ENCODE peak calls at places on chromosome 11, in four cellular contexts. One of them, this sample, is unnamed.

GRCh38 chr11:59358595-59358994 is at the start of gene OR5AN1:
- DNase-seq in K562: no peak
- DNase-seq in A549: no peak
- DNase-seq in HepG2: no peak
- DNase-seq in this sample: no peak

GRCh38 chr11:104320091-104320490 is 156.1 kb upstream of the PDGFD start:
- DNase-seq in HepG2: no peak
- DNase-seq in K562: no peak
- DNase-seq in A549: no peak
- DNase-seq in this sample: no peak

GRCh38 chr11:12180257-12181205 is 70.1 kb downstream of the MICAL2 start:
- DNase-seq in HepG2: no peak
- DNase-seq in K562: no peak
- DNase-seq in A549: no peak
- DNase-seq in this sample: no peak

GRCh38 chr11:17631702-17632365 is 84.8 kb downstream of the OTOG start:
- DNase-seq in HepG2: no peak
- DNase-seq in A549: no peak
- DNase-seq in K562: no peak
- DNase-seq in this sample: no peak

GRCh38 chr11:132032555-132032954 is 662.1 kb downstream of the NTM start:
- DNase-seq in A549: no peak
- DNase-seq in K562: no peak
- DNase-seq in HepG2: no peak
- DNase-seq in this sample: no peak

GRCh38 chr11:109971184-109971523 is 122.0 kb upstream of the ZC3H12C start:
- DNase-seq in A549: no peak
- DNase-seq in HepG2: no peak
- DNase-seq in K562: no peak
- DNase-seq in this sample: no peak

GRCh38 chr11:114195981-114196731 is 100.0 kb upstream of the NNMT start:
- DNase-seq in K562: peak
- DNase-seq in HepG2: no peak
- DNase-seq in A549: no peak
- DNase-seq in this sample: no peak

GRCh38 chr11:31649129-31649528 is 139.6 kb downstream of the ELP4 start:
- DNase-seq in K562: no peak
- DNase-seq in A549: no peak
- DNase-seq in HepG2: no peak
- DNase-seq in this sample: no peak

GRCh38 chr11:68509105-68509504 is 48.6 kb downstream of the PPP6R3 start:
- DNase-seq in HepG2: no peak
- DNase-seq in K562: no peak
- DNase-seq in A549: no peak
- DNase-seq in this sample: no peak

GRCh38 chr11:23997356-23997755 is 499.5 kb upstream of the LUZP2 start:
- DNase-seq in HepG2: no peak
- DNase-seq in A549: no peak
- DNase-seq in K562: no peak
- DNase-seq in this sample: no peak

GRCh38 chr11:84825140-84825539 is 802.0 kb downstream of the DLG2 start:
- DNase-seq in A549: no peak
- DNase-seq in HepG2: no peak
- DNase-seq in K562: no peak
- DNase-seq in this sample: no peak

GRCh38 chr11:72970557-72971118 is 156.4 kb downstream of the ATG16L2 start:
- DNase-seq in A549: no peak
- DNase-seq in K562: peak
- DNase-seq in HepG2: no peak
- DNase-seq in this sample: no peak

GRCh38 chr11:65613091-65613928 is 711 bp downstream of the MAP3K11 start:
- DNase-seq in A549: no peak
- DNase-seq in K562: no peak
- DNase-seq in HepG2: no peak
- DNase-seq in this sample: no peak

GRCh38 chr11:12207384-12208150 is 97.2 kb downstream of the MICAL2 start:
- DNase-seq in A549: no peak
- DNase-seq in K562: no peak
- DNase-seq in HepG2: no peak
- DNase-seq in this sample: no peak

GRCh38 chr11:27174026-27174425 is 133.4 kb downstream of the BBOX1 start:
- DNase-seq in A549: no peak
- DNase-seq in K562: no peak
- DNase-seq in HepG2: peak
- DNase-seq in this sample: no peak

GRCh38 chr11:63212742-63213141 is 30.7 kb downstream of the SLC22A25 start:
- DNase-seq in A549: peak
- DNase-seq in HepG2: peak
- DNase-seq in K562: peak
- DNase-seq in this sample: no peak
- TF ChIP-seq CEBPB in A549: no peak
- TF ChIP-seq CEBPB in HepG2: no peak
- TF ChIP-seq CEBPB in K562: no peak
- TF ChIP-seq CEBPB in this sample: no peak

GRCh38 chr11:8785457-8785856 is 102.9 kb downstream of the RPL27A start:
- DNase-seq in HepG2: no peak
- DNase-seq in K562: no peak
- DNase-seq in A549: no peak
- DNase-seq in this sample: no peak
- TF ChIP-seq POLR2AphosphoS2 in HepG2: no peak
- TF ChIP-seq POLR2AphosphoS2 in K562: no peak
- TF ChIP-seq POLR2AphosphoS2 in A549: no peak
- TF ChIP-seq POLR2AphosphoS2 in this sample: no peak

GRCh38 chr11:2366271-2366670 is 10.8 kb upstream of the CD81 start:
- DNase-seq in K562: no peak
- DNase-seq in HepG2: no peak
- DNase-seq in A549: no peak
- DNase-seq in this sample: no peak
- TF ChIP-seq CEBPB in K562: no peak
- TF ChIP-seq CEBPB in HepG2: no peak
- TF ChIP-seq CEBPB in A549: no peak
- TF ChIP-seq CEBPB in this sample: no peak

GRCh38 chr11:129787518-129787917 is 28.1 kb upstream of the TMEM45B start:
- DNase-seq in HepG2: no peak
- DNase-seq in K562: no peak
- DNase-seq in A549: no peak
- DNase-seq in this sample: no peak
- TF ChIP-seq POLR2AphosphoS2 in HepG2: no peak
- TF ChIP-seq POLR2AphosphoS2 in K562: no peak
- TF ChIP-seq POLR2AphosphoS2 in A549: no peak
- TF ChIP-seq POLR2AphosphoS2 in this sample: no peak

GRCh38 chr11:92277871-92278270 is 53.3 kb downstream of the FAT3 start:
- DNase-seq in HepG2: no peak
- DNase-seq in A549: no peak
- DNase-seq in K562: no peak
- DNase-seq in this sample: no peak

GRCh38 chr11:92279056-92279455 is 54.4 kb downstream of the FAT3 start:
- DNase-seq in HepG2: no peak
- DNase-seq in K562: no peak
- DNase-seq in A549: no peak
- DNase-seq in this sample: no peak

GRCh38 chr11:92272651-92273050 is 48.0 kb downstream of the FAT3 start:
- DNase-seq in K562: no peak
- DNase-seq in HepG2: no peak
- DNase-seq in A549: no peak
- DNase-seq in this sample: no peak

DNA sequence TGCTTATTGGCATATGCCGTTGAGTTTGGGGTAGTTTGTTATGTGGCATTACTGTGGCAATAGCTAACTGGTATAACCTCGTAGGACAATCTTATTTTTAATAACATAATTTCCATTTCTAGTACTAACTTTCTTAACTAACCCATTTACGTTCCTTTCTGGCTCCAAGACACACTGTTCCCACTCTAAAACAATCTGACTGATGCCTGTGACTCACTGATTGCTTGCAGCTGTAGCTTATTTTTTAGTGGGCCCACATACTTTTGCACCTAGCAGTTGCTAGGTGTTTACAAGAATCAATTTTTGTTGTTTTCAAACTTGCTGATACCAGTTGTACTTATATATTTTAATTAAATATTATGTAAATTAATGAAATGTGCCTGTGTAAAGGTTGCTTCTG is 52.2 kb downstream of the FAT3 start:
- DNase-seq in HepG2: no peak
- DNase-seq in A549: no peak
- DNase-seq in K562: no peak
- DNase-seq in this sample: no peak
- TF ChIP-seq CEBPB in HepG2: no peak
- TF ChIP-seq CEBPB in A549: no peak
- TF ChIP-seq CEBPB in K562: no peak
- TF ChIP-seq CEBPB in this sample: no peak

GRCh38 chr11:312092-312816 is 1.6 kb upstream of the IFITM1 start:
- DNase-seq in K562: peak
- DNase-seq in A549: no peak
- DNase-seq in HepG2: no peak
- DNase-seq in this sample: no peak
- TF ChIP-seq POLR2AphosphoS2 in K562: no peak
- TF ChIP-seq POLR2AphosphoS2 in A549: no peak
- TF ChIP-seq POLR2AphosphoS2 in HepG2: no peak
- TF ChIP-seq POLR2AphosphoS2 in this sample: no peak

GRCh38 chr11:33970984-33971466 is 79.1 kb upstream of the LMO2 start:
- DNase-seq in K562: peak
- DNase-seq in HepG2: peak
- DNase-seq in A549: peak
- DNase-seq in this sample: no peak
- TF ChIP-seq CEBPB in K562: no peak
- TF ChIP-seq CEBPB in HepG2: no peak
- TF ChIP-seq CEBPB in A549: no peak
- TF ChIP-seq CEBPB in this sample: no peak

This sample was measured in GM12878.